ENCODE peak calls at places on chromosomes 3 and 15, in six cellular contexts. One of them, this sample, is unnamed. For H3K27me3, the result is how much of the 10 kb centered on the place peaks cover.

GRCh38 chr3:170633573-170633972 is 47.7 kb upstream of the SLC7A14 start:
- DNase-seq in heart right ventricle: no peak
- DNase-seq in Panc1: no peak
- DNase-seq in upper lobe of right lung: no peak
- DNase-seq in uterus: no peak
- DNase-seq in SK-N-SH: no peak
- DNase-seq in this sample: no peak

GRCh38 chr3:149534671-149535394 is 60.3 kb downstream of the TM4SF4 start:
- DNase-seq in heart right ventricle: no peak
- DNase-seq in Panc1: no peak
- DNase-seq in upper lobe of right lung: no peak
- DNase-seq in uterus: no peak
- DNase-seq in SK-N-SH: no peak
- DNase-seq in this sample: no peak

GRCh38 chr3:24521306-24522154 is 26.9 kb upstream of the THRB start:
- DNase-seq in heart right ventricle: peak
- DNase-seq in Panc1: no peak
- DNase-seq in upper lobe of right lung: peak
- DNase-seq in uterus: peak
- DNase-seq in SK-N-SH: peak
- DNase-seq in this sample: peak

GRCh38 chr15:93072011-93072410 is 17.0 kb downstream of the RGMA start:
- DNase-seq in heart right ventricle: no peak
- DNase-seq in Panc1: no peak
- DNase-seq in upper lobe of right lung: no peak
- DNase-seq in uterus: no peak
- DNase-seq in SK-N-SH: peak
- DNase-seq in this sample: no peak

GRCh38 chr3:40645883-40646282 is 121.1 kb downstream of the ZNF621 start:
- DNase-seq in heart right ventricle: no peak
- DNase-seq in Panc1: no peak
- DNase-seq in upper lobe of right lung: no peak
- DNase-seq in uterus: no peak
- DNase-seq in SK-N-SH: no peak
- DNase-seq in this sample: no peak

GRCh38 chr15:76330281-76330680 is 6.3 kb upstream of the ISL2 start:
- DNase-seq in heart right ventricle: peak
- DNase-seq in Panc1: no peak
- DNase-seq in upper lobe of right lung: no peak
- DNase-seq in uterus: no peak
- DNase-seq in SK-N-SH: peak
- DNase-seq in this sample: no peak

GRCh38 chr15:69573815-69574472 is 121.3 kb downstream of the RPLP1 start:
- DNase-seq in heart right ventricle: no peak
- DNase-seq in Panc1: no peak
- DNase-seq in upper lobe of right lung: no peak
- DNase-seq in uterus: peak
- DNase-seq in SK-N-SH: no peak
- DNase-seq in this sample: no peak

GRCh38 chr3:17752441-17752840 is 10.0 kb upstream of the TBC1D5 start:
- DNase-seq in heart right ventricle: no peak
- DNase-seq in Panc1: no peak
- DNase-seq in upper lobe of right lung: no peak
- DNase-seq in uterus: no peak
- DNase-seq in SK-N-SH: no peak
- DNase-seq in this sample: no peak

GRCh38 chr15:35043380-35044095 is 41.6 kb downstream of the NANOGP8 start:
- DNase-seq in heart right ventricle: no peak
- DNase-seq in Panc1: no peak
- DNase-seq in upper lobe of right lung: no peak
- DNase-seq in uterus: no peak
- DNase-seq in SK-N-SH: no peak
- DNase-seq in this sample: no peak

GRCh38 chr3:68985391-68985790 is 28.1 kb downstream of the EOGT start:
- DNase-seq in heart right ventricle: no peak
- DNase-seq in Panc1: no peak
- DNase-seq in upper lobe of right lung: no peak
- DNase-seq in uterus: no peak
- DNase-seq in SK-N-SH: no peak
- DNase-seq in this sample: no peak

GRCh38 chr3:45612918-45613602 is 18.5 kb downstream of the LIMD1 start:
- DNase-seq in heart right ventricle: no peak
- DNase-seq in Panc1: no peak
- DNase-seq in upper lobe of right lung: no peak
- DNase-seq in uterus: no peak
- DNase-seq in SK-N-SH: no peak
- DNase-seq in this sample: no peak

GRCh38 chr3:46913644-46914043 is 36.1 kb downstream of the PTH1R start:
- DNase-seq in heart right ventricle: no peak
- DNase-seq in Panc1: no peak
- DNase-seq in upper lobe of right lung: peak
- DNase-seq in uterus: no peak
- DNase-seq in SK-N-SH: no peak
- DNase-seq in this sample: no peak

GRCh38 chr15:74433592-74434259 is at the start of gene SEMA7A:
- DNase-seq in heart right ventricle: peak
- DNase-seq in Panc1: no peak
- DNase-seq in upper lobe of right lung: peak
- DNase-seq in uterus: peak
- DNase-seq in SK-N-SH: peak
- DNase-seq in this sample: peak

GRCh38 chr15:40471778-40472130 is 970 bp downstream of the CHST14 start:
- DNase-seq in heart right ventricle: no peak
- DNase-seq in Panc1: no peak
- DNase-seq in upper lobe of right lung: peak
- DNase-seq in uterus: no peak
- DNase-seq in SK-N-SH: no peak
- DNase-seq in this sample: no peak

GRCh38 chr3:140771030-140771677 is 93.3 kb downstream of the TRIM42 start:
- DNase-seq in heart right ventricle: no peak
- DNase-seq in Panc1: no peak
- DNase-seq in upper lobe of right lung: no peak
- DNase-seq in uterus: no peak
- DNase-seq in SK-N-SH: no peak
- DNase-seq in this sample: no peak

DNA sequence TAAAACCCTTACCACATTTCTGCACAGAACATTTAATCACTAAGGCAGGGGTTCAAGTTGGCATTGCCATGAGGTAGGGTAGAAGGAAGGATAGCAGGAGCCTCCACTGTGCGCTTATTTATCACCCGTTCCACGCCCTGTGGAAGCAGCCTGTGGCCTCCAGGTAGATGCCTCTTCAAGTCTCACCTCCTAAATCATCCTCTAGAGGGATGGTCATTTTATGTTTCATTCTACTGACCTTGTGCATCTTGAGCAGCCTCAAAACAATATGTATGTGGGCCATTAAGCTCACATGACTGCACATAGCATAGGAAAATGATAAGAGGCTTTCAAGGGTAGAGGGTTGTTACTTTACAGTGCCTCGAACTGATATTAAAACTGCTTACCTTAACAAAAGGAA is 546.2 kb downstream of the GRM7 start:
- DNase-seq in heart right ventricle: no peak
- DNase-seq in Panc1: no peak
- DNase-seq in upper lobe of right lung: no peak
- DNase-seq in uterus: no peak
- DNase-seq in SK-N-SH: no peak
- DNase-seq in this sample: no peak
- H3K4me3 ChIP-seq in heart right ventricle: no peak
- H3K4me3 ChIP-seq in Panc1: no peak
- H3K4me3 ChIP-seq in upper lobe of right lung: no peak
- H3K4me3 ChIP-seq in uterus: no peak
- H3K4me3 ChIP-seq in SK-N-SH: no peak
- H3K4me3 ChIP-seq in this sample: no peak

DNA sequence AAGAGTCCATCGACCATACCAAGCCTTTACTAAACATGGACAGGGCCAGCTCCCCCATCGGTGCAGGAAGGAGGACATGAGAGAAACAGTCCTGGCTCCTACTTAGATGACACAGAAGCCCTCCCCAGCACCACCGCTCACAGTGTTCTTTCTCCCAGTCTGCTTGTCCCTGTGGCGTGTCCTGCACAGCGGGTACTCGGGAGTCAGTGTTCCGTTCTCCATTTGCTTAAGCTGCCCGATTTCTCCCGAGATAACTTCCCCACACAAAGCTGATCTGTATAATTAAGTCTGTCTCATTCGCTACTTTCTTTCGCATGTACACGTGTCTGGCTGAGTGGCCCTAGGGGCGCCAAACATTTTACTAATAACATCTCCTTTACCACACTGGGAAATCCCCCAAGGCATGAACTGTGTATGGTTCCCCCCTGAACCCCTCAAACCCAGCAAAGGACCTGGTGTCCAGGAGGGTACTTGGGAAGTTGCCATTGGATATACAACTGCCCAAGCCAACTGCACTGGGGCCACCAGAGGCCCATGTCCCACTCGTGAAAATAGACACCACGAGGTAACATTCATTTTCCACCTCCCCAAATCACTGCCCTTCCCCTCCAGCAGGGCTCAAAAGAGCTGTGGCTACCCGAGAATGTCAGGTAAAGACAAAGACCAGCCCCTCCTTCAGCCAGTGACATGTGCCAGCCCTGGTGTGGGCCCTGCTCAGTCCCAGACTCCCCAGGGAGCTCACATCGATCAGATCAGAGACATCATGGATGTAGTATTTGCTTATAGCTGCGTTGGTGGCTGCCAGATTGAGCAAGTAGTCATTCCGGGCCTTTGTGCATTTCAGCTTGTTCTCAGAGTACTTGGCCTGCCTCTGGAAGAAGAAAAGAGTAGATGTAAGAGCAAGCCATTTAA is 96.5 kb upstream of the RAD18 start:
- DNase-seq in heart right ventricle: no peak
- DNase-seq in Panc1: no peak
- DNase-seq in upper lobe of right lung: no peak
- DNase-seq in uterus: no peak
- DNase-seq in SK-N-SH: no peak
- DNase-seq in this sample: no peak
- H3K27me3 ChIP-seq in heart right ventricle: under half
- H3K27me3 ChIP-seq in Panc1: under half
- H3K27me3 ChIP-seq in upper lobe of right lung: under half
- H3K27me3 ChIP-seq in uterus: under half
- H3K27me3 ChIP-seq in SK-N-SH: under half
- H3K27me3 ChIP-seq in this sample: under half

DNA sequence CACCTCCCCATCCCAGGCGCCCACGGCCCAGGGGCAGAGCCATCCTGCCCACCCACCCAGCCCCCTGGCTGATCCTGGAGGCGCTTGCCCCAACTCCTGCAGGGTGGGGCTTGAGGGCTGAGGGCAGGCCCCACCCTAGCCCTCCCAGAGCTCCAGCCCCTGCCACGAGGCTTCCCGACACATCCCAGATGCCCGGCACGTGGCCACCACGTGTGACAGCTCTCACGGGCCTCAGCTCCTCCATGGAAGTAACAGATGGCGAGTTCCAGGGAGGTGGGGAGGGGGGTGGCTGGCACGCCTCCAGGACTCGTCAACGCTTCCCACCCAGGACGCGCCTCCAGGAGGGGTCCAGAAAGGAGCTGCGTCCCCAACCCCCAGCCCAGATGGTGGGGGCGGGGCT is 29.1 kb downstream of the PLXND1 start:
- DNase-seq in heart right ventricle: peak
- DNase-seq in Panc1: no peak
- DNase-seq in upper lobe of right lung: no peak
- DNase-seq in uterus: no peak
- DNase-seq in SK-N-SH: peak
- DNase-seq in this sample: no peak
- H3K4me3 ChIP-seq in heart right ventricle: no peak
- H3K4me3 ChIP-seq in Panc1: no peak
- H3K4me3 ChIP-seq in upper lobe of right lung: no peak
- H3K4me3 ChIP-seq in uterus: no peak
- H3K4me3 ChIP-seq in SK-N-SH: no peak
- H3K4me3 ChIP-seq in this sample: no peak

GRCh38 chr3:169344465-169344864 is 319.0 kb downstream of the MECOM start:
- DNase-seq in heart right ventricle: no peak
- DNase-seq in Panc1: no peak
- DNase-seq in upper lobe of right lung: no peak
- DNase-seq in uterus: no peak
- DNase-seq in SK-N-SH: no peak
- DNase-seq in this sample: no peak

GRCh38 chr3:169339386-169339785 is 324.1 kb downstream of the MECOM start:
- DNase-seq in heart right ventricle: no peak
- DNase-seq in Panc1: no peak
- DNase-seq in upper lobe of right lung: no peak
- DNase-seq in uterus: no peak
- DNase-seq in SK-N-SH: no peak
- DNase-seq in this sample: no peak

GRCh38 chr3:169345662-169346331 is 317.7 kb downstream of the MECOM start:
- DNase-seq in heart right ventricle: no peak
- DNase-seq in Panc1: no peak
- DNase-seq in upper lobe of right lung: no peak
- DNase-seq in uterus: no peak
- DNase-seq in SK-N-SH: no peak
- DNase-seq in this sample: no peak

GRCh38 chr3:169340055-169340454 is 323.5 kb downstream of the MECOM start:
- DNase-seq in heart right ventricle: no peak
- DNase-seq in Panc1: no peak
- DNase-seq in upper lobe of right lung: no peak
- DNase-seq in uterus: no peak
- DNase-seq in SK-N-SH: no peak
- DNase-seq in this sample: no peak

DNA sequence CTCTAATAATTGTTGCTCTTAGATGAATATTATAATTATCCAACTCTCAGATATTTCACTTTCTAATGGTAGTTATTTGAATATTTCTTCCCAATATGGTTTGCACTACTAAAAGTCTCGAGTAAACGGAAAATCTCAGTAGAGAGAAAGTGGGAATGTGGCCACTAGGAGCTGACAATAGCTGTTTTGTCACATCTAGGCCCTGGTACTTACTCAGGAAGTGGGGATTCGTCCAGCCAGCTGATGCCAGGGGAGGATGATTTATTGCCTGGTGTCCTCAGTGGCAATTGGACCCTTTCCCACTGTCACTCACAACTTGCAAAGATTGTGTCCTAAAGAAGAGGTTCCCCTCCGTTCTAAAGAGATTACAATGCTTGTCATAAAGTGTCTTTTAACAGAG is 320.9 kb downstream of the MECOM start:
- DNase-seq in heart right ventricle: no peak
- DNase-seq in Panc1: no peak
- DNase-seq in upper lobe of right lung: no peak
- DNase-seq in uterus: no peak
- DNase-seq in SK-N-SH: no peak
- DNase-seq in this sample: no peak
- H3K27me3 ChIP-seq in heart right ventricle: under half
- H3K27me3 ChIP-seq in Panc1: under half
- H3K27me3 ChIP-seq in upper lobe of right lung: under half
- H3K27me3 ChIP-seq in uterus: under half
- H3K27me3 ChIP-seq in SK-N-SH: under half
- H3K27me3 ChIP-seq in this sample: under half

DNA sequence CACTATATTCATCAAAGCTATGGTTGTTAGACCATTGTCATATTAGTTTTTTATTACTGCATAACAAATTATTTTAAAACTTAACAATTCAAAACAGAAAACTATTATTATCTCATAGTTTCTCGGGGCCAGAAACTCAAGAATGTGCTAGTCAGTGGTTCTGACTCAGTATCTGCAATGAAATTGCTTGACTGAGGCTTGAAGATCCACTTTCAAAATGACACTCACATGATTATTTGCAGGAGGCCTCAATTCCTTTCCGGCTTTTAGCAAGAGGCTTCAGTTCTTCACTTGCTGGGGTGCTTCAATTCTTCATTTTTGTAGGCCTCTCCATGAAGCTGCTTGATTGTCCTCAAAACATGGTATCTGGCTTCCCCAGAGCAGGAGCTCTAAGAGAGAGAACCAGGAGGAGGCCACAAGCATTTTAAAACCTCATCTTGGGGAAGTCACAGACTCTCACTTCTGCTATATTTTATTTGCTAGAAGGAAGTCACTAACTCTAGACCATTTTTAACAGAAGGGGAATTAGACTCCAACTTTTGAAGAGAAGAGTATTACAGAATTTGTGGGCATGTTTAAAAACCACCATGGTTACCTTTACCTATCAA is 383.7 kb downstream of the MFSD1 start:
- DNase-seq in heart right ventricle: no peak
- DNase-seq in Panc1: no peak
- DNase-seq in upper lobe of right lung: no peak
- DNase-seq in uterus: no peak
- DNase-seq in SK-N-SH: no peak
- DNase-seq in this sample: no peak
- H3K4me3 ChIP-seq in heart right ventricle: no peak
- H3K4me3 ChIP-seq in Panc1: no peak
- H3K4me3 ChIP-seq in upper lobe of right lung: no peak
- H3K4me3 ChIP-seq in uterus: no peak
- H3K4me3 ChIP-seq in SK-N-SH: no peak
- H3K4me3 ChIP-seq in this sample: no peak